ENCODE peak calls at places on chromosomes 6 and 20, in seven cellular contexts. M is sciatic nerve; T is activated CD8-positive, alpha-beta memory T cell treated with anti-CD3 and anti-CD28 coated beads, Interleukin-2, amount 50 U/mL, for 48 hours; R is G401; U is mesothelial cell of epicardium; S is hepatocyte; E is stromal cell of bone marrow. Z is an unnamed sample.

GRCh38 chr6:11043552-11043960 is 549 bp downstream of the ELOVL2 start:
- DNase-seq in M (no peak), T (no peak), R (no peak), U (no peak), S (peak; percentile 32), E (no peak), Z (no peak)

GRCh38 chr6:82909551-82909950 is 156.1 kb downstream of the UBE3D start:
- DNase-seq in M (no peak), T (no peak), R (no peak), U (no peak), S (no peak), E (no peak), Z (no peak)

GRCh38 chr6:3838992-3839867 is 9.9 kb upstream of the FAM50B start:
- DNase-seq in M (no peak), T (no peak), R (no peak), U (no peak), S (no peak), E (peak; percentile 82), Z (no peak)

GRCh38 chr6:45966797-45967196 is 48.9 kb downstream of the CLIC5 start:
- DNase-seq in M (no peak), T (no peak), R (no peak), U (no peak), S (no peak), E (no peak), Z (no peak)

GRCh38 chr6:47489995-47490394 is 12.4 kb downstream of the CD2AP start:
- DNase-seq in M (no peak), T (no peak), R (no peak), U (no peak), S (no peak), E (no peak), Z (no peak)

GRCh38 chr6:63573899-63574553 is 1.7 kb downstream of the LOC128125822 start:
- DNase-seq in M (no peak), T (no peak), R (peak; percentile 20), U (no peak), S (peak; percentile 80), E (peak; percentile 42), Z (no peak)

GRCh38 chr6:121961726-121962125 is 437.7 kb upstream of the HSF2 start:
- DNase-seq in M (no peak), T (no peak), R (peak; percentile 41), U (no peak), S (no peak), E (no peak), Z (no peak)

GRCh38 chr6:135022050-135022697 is 32.4 kb downstream of the HBS1L start:
- DNase-seq in M (no peak), T (no peak), R (no peak), U (no peak), S (no peak), E (no peak), Z (no peak)

GRCh38 chr20:1294497-1294896 is 28.4 kb downstream of the SNPH start:
- DNase-seq in M (no peak), T (no peak), R (no peak), U (no peak), S (no peak), E (no peak), Z (peak; percentile 78)

GRCh38 chr20:60147004-60147403 is 188.8 kb downstream of the CDH26 start:
- DNase-seq in M (no peak), T (no peak), R (no peak), U (no peak), S (no peak), E (no peak), Z (no peak)

GRCh38 chr6:150659046-150659763 is 59.5 kb downstream of the PLEKHG1 start:
- DNase-seq in M (no peak), T (no peak), R (no peak), U (no peak), S (no peak), E (no peak), Z (no peak)

GRCh38 chr6:6131492-6132109 is 124.9 kb upstream of the NRN1 start:
- DNase-seq in M (no peak), T (no peak), R (peak; percentile 9), U (no peak), S (peak; percentile 29), E (peak; percentile 2), Z (no peak)

GRCh38 chr6:339480-339879 is 47.2 kb downstream of the DUSP22 start:
- DNase-seq in M (no peak), T (no peak), R (no peak), U (no peak), S (no peak), E (no peak), Z (no peak)

GRCh38 chr6:114346451-114346850 is 3.6 kb upstream of the HS3ST5 start:
- DNase-seq in M (no peak), T (no peak), R (no peak), U (no peak), S (no peak), E (no peak), Z (no peak)

GRCh38 chr6:132131777-132132176 is 180.6 kb upstream of the CCN2 start:
- DNase-seq in M (no peak), T (no peak), R (no peak), U (no peak), S (peak; percentile 86), E (peak; percentile 98), Z (peak; percentile 82)

GRCh38 chr20:41643504-41643938 is 25.3 kb upstream of the CHD6 start:
- DNase-seq in M (no peak), T (no peak), R (no peak), U (no peak), S (peak; percentile 80), E (no peak), Z (no peak)

GRCh38 chr6:5105146-5105545 is 20.0 kb downstream of the PPP1R3G start:
- DNase-seq in M (peak; percentile 28), T (no peak), R (no peak), U (no peak), S (no peak), E (no peak), Z (no peak)

GRCh38 chr20:20612251-20612650 is 100.2 kb downstream of the RALGAPA2 start:
- DNase-seq in M (no peak), T (no peak), R (no peak), U (no peak), S (no peak), E (no peak), Z (no peak)

GRCh38 chr20:32570401-32571190 is 14.5 kb downstream of the NOL4L start:
- DNase-seq in M (no peak), T (no peak), R (peak; percentile 22), U (no peak), S (no peak), E (no peak), Z (no peak)

GRCh38 chr6:169635345-169635744 is 66.5 kb downstream of the WDR27 start:
- DNase-seq in M (no peak), T (no peak), R (no peak), U (no peak), S (no peak), E (no peak), Z (no peak)

GRCh38 chr20:49534314-49534713 is 33.6 kb downstream of the PTGIS start:
- DNase-seq in M (no peak), T (peak; percentile 78), R (peak; percentile 72), U (no peak), S (peak; percentile 76), E (peak; percentile 21), Z (peak; percentile 76)

GRCh38 chr6:38843798-38844197 is 128.7 kb downstream of the DNAH8 start:
- DNase-seq in M (no peak), T (no peak), R (no peak), U (no peak), S (no peak), E (no peak), Z (no peak)

GRCh38 chr20:63580796-63581461 is 6.9 kb upstream of the HELZ2 start:
- DNase-seq in M (no peak), T (peak; percentile 79), R (peak; percentile 76), U (no peak), S (peak; percentile 58), E (peak; percentile 17), Z (no peak)

GRCh38 chr6:88867841-88868558 is 95.4 kb downstream of the RNGTT start:
- DNase-seq in M (no peak), T (no peak), R (no peak), U (no peak), S (no peak), E (no peak), Z (no peak)

GRCh38 chr6:148934534-148934933 is 187.7 kb downstream of the UST start:
- DNase-seq in M (no peak), T (no peak), R (peak; percentile 62), U (no peak), S (no peak), E (peak; percentile 64), Z (peak; percentile 82)

GRCh38 chr20:50393242-50393641 is 116.9 kb upstream of the PTPN1 start:
- DNase-seq in M (no peak), T (no peak), R (no peak), U (no peak), S (no peak), E (no peak), Z (no peak)

GRCh38 chr20:45626540-45626939 is 3.0 kb upstream of the WFDC10A start:
- DNase-seq in M (no peak), T (no peak), R (no peak), U (no peak), S (no peak), E (no peak), Z (no peak)

GRCh38 chr6:47859132-47859531 is 77.3 kb downstream of the OPN5 start:
- DNase-seq in M (no peak), T (no peak), R (no peak), U (no peak), S (no peak), E (no peak), Z (no peak)

GRCh38 chr6:155201461-155202226 is 62.2 kb upstream of the CLDN20 start:
- DNase-seq in M (no peak), T (no peak), R (no peak), U (no peak), S (peak; percentile 44), E (peak; percentile 23), Z (no peak)

GRCh38 chr20:36555248-36555647 is 13.9 kb downstream of the MYL9 start:
- DNase-seq in M (no peak), T (no peak), R (no peak), U (no peak), S (no peak), E (no peak), Z (no peak)

GRCh38 chr20:57714409-57715267 is 4.8 kb upstream of the PMEPA1 start:
- DNase-seq in M (no peak), T (no peak), R (no peak), U (no peak), S (no peak), E (peak; percentile 54), Z (no peak)

GRCh38 chr20:7285918-7286556 is 518.6 kb downstream of the BMP2 start:
- DNase-seq in M (peak; percentile 88), T (peak; percentile 62), R (peak; percentile 80), U (peak; percentile 56), S (peak; percentile 92), E (peak; percentile 71), Z (peak; percentile 86)

GRCh38 chr6:38504996-38505395 is 134.7 kb downstream of the BTBD9 start:
- DNase-seq in M (no peak), T (no peak), R (no peak), U (no peak), S (no peak), E (no peak), Z (no peak)

GRCh38 chr20:38304845-38305447 is 990 bp downstream of the BPI start:
- DNase-seq in M (no peak), T (peak; percentile 59), R (no peak), U (no peak), S (no peak), E (no peak), Z (no peak)

GRCh38 chr6:100078509-100078908 is 84.5 kb upstream of the MCHR2 start:
- DNase-seq in M (no peak), T (no peak), R (peak; percentile 25), U (no peak), S (peak; percentile 17), E (peak; percentile 46), Z (no peak)

Z was measured in posterior vena cava.